ENCODE peak calls at places on chromosomes 1 and 21, in five cellular contexts. A is gastrocnemius medialis; X is activated CD4-positive, CD25-positive, alpha-beta regulatory T cell; Q is stimulated activated CD8-positive, alpha-beta memory T cell treated with anti-CD3 and anti-CD28 coated beads, Interleukin-4, amount 100 ng/mL, for 1 hour; E is neural progenitor cell. C is an unnamed sample.

GRCh38 chr1:217407426-217407825 is 223.5 kb downstream of the GPATCH2 start:
- DNase-seq in A (no peak), X (no peak), Q (no peak), E (no peak), C (no peak)

GRCh38 chr21:29025328-29025713 is 853 bp downstream of the USP16 start:
- DNase-seq in A (no peak), X (no peak), Q (no peak), E (peak), C (peak)

GRCh38 chr1:206766251-206766856 is 4.2 kb upstream of the IL19 start:
- DNase-seq in A (peak), X (peak), Q (peak), E (peak), C (peak)

GRCh38 chr1:3907031-3907534 is 7.0 kb upstream of the C1orf174 start:
- DNase-seq in A (no peak), X (no peak), Q (no peak), E (peak), C (peak)

GRCh38 chr1:93607814-93608187 is 73.8 kb downstream of the BCAR3 start:
- DNase-seq in A (no peak), X (no peak), Q (no peak), E (no peak), C (no peak)

GRCh38 chr1:192861860-192862259 is 53.0 kb downstream of the RGS2 start:
- DNase-seq in A (no peak), X (no peak), Q (no peak), E (no peak), C (no peak)

GRCh38 chr1:65441464-65441863 is 21.0 kb downstream of the LEPR start:
- DNase-seq in A (no peak), X (no peak), Q (no peak), E (no peak), C (no peak)

GRCh38 chr1:218521414-218522169 is 176.5 kb downstream of the TGFB2 start:
- DNase-seq in A (peak), X (no peak), Q (no peak), E (peak), C (peak)

GRCh38 chr1:5225687-5226389 is 571.4 kb downstream of the AJAP1 start:
- DNase-seq in A (no peak), X (no peak), Q (no peak), E (peak), C (no peak)

GRCh38 chr21:28742527-28742926 is 250.2 kb downstream of the LTN1 start:
- DNase-seq in A (no peak), X (no peak), Q (no peak), E (no peak), C (peak)

GRCh38 chr1:161258439-161259386 is at the start of gene PCP4L1:
- DNase-seq in A (no peak), X (peak), Q (no peak), E (peak), C (no peak)

GRCh38 chr1:55425310-55425930 is 210.3 kb upstream of the USP24 start:
- DNase-seq in A (no peak), X (no peak), Q (no peak), E (no peak), C (no peak)

GRCh38 chr1:92961896-92962752 is 862 bp upstream of the DIPK1A start:
- DNase-seq in A (peak), X (peak), Q (no peak), E (peak), C (peak)

GRCh38 chr1:41582351-41582750 is 97.9 kb upstream of the EDN2 start:
- DNase-seq in A (no peak), X (no peak), Q (no peak), E (no peak), C (no peak)

GRCh38 chr21:27532081-27532480 is 565.2 kb upstream of the ADAMTS5 start:
- DNase-seq in A (no peak), X (no peak), Q (no peak), E (no peak), C (no peak)

GRCh38 chr1:243270097-243270864 is 14.4 kb downstream of the SDCCAG8 start:
- DNase-seq in A (no peak), X (no peak), Q (no peak), E (no peak), C (peak)

GRCh38 chr1:177181631-177182291 is 11.0 kb downstream of the BRINP2 start:
- DNase-seq in A (peak), X (no peak), Q (no peak), E (peak), C (peak)

GRCh38 chr1:82700476-82700875 is 899.7 kb downstream of the ADGRL2 start:
- DNase-seq in A (no peak), X (no peak), Q (no peak), E (no peak), C (no peak)

GRCh38 chr21:42734323-42734971 is 81.0 kb downstream of the PDE9A start:
- DNase-seq in A (no peak), X (no peak), Q (no peak), E (no peak), C (no peak)

GRCh38 chr1:115428676-115429075 is 90.6 kb upstream of the NGF start:
- DNase-seq in A (no peak), X (no peak), Q (no peak), E (no peak), C (no peak)

GRCh38 chr1:236051107-236051885 is 13.6 kb downstream of the NID1 start:
- DNase-seq in A (no peak), X (no peak), Q (no peak), E (peak), C (no peak)

GRCh38 chr1:63674238-63674864 is 81.1 kb downstream of the PGM1 start:
- DNase-seq in A (peak), X (no peak), Q (no peak), E (peak), C (peak)

GRCh38 chr1:87296220-87296619 is 32.5 kb upstream of the LMO4 start:
- DNase-seq in A (no peak), X (no peak), Q (no peak), E (no peak), C (no peak)